ENCODE peak calls at places on chromosomes 4 and X, in five cellular contexts. A is cardiac muscle cell, E is breast epithelium, Y is IMR-90, Z is thyroid gland. K is an unnamed sample. For H3K9me3, the result is how much of the 10 kb centered on the place peaks cover.

GRCh38 chr4:112199041-112199440 is 32.5 kb upstream of the AP1AR start:
- DNase-seq in A (no peak), E (no peak), Y (no peak), Z (no peak), K (no peak)

GRCh38 chrX:101430457-101431078 is 22.5 kb downstream of the HNRNPH2 start:
- DNase-seq in A (no peak), E (no peak), Y (peak), Z (no peak), K (no peak)

GRCh38 chr4:117466388-117466787 is 381.0 kb upstream of the TRAM1L1 start:
- DNase-seq in A (no peak), E (no peak), Y (no peak), Z (no peak), K (no peak)

GRCh38 chr4:77001907-77002306 is 52.4 kb downstream of the SEPTIN11 start:
- DNase-seq in A (peak), E (no peak), Y (peak), Z (peak), K (no peak)

GRCh38 chrX:135988245-135988644 is 3.0 kb downstream of the SLC9A6 start:
- DNase-seq in A (no peak), E (no peak), Y (no peak), Z (no peak), K (no peak)

GRCh38 chrX:51461053-51462050 is 35.0 kb downstream of the NUDT11 start:
- DNase-seq in A (peak), E (no peak), Y (peak), Z (no peak), K (no peak)

GRCh38 chrX:18173494-18174180 is 47.0 kb downstream of the BEND2 start:
- DNase-seq in A (no peak), E (no peak), Y (no peak), Z (peak), K (no peak)

GRCh38 chr4:124030038-124030638 is 633.5 kb downstream of the SPRY1 start:
- DNase-seq in A (peak), E (no peak), Y (no peak), Z (no peak), K (no peak)

GRCh38 chrX:3520458-3520857 is 174.0 kb upstream of the MXRA5 start:
- DNase-seq in A (no peak), E (no peak), Y (no peak), Z (no peak), K (no peak)

GRCh38 chrX:49106930-49107329 is 16.6 kb downstream of the GPKOW start:
- DNase-seq in A (peak), E (no peak), Y (peak), Z (peak), K (no peak)

GRCh38 chr4:151013491-151013890 is 1.6 kb downstream of the LRBA start:
- DNase-seq in A (no peak), E (no peak), Y (no peak), Z (no peak), K (no peak)

GRCh38 chr4:84582988-84583870 is at the start of gene CDS1:
- DNase-seq in A (peak), E (peak), Y (no peak), Z (peak), K (peak)

GRCh38 chr4:38145033-38145673 is 185.0 kb downstream of the PTTG2 start:
- DNase-seq in A (no peak), E (no peak), Y (no peak), Z (no peak), K (no peak)

GRCh38 chrX:101164766-101165590 is 54.6 kb upstream of the DRP2 start:
- DNase-seq in A (no peak), E (no peak), Y (peak), Z (no peak), K (no peak)

GRCh38 chr4:140078366-140078765 is 75.6 kb downstream of the MAML3 start:
- DNase-seq in A (peak), E (no peak), Y (peak), Z (no peak), K (no peak)

GRCh38 chrX:155768036-155768769 is 112.9 kb upstream of the VAMP7 start:
- DNase-seq in A (no peak), E (no peak), Y (peak), Z (no peak), K (no peak)

GRCh38 chr4:23237771-23238170 is 545.0 kb downstream of the GBA3 start:
- DNase-seq in A (no peak), E (no peak), Y (no peak), Z (peak), K (peak)

GRCh38 chrX:15292861-15293260 is 22.6 kb downstream of the ASB11 start:
- DNase-seq in A (no peak), E (no peak), Y (no peak), Z (no peak), K (no peak)

GRCh38 chr4:108493596-108493931 is 126.8 kb upstream of the RPL34 start:
- DNase-seq in A (no peak), E (no peak), Y (no peak), Z (no peak), K (no peak)

GRCh38 chr4:149785686-149786431 is 29.8 kb downstream of the IQCM start:
- DNase-seq in A (no peak), E (no peak), Y (peak), Z (peak), K (no peak)

GRCh38 chr4:2402453-2402852 is 16.0 kb downstream of the ZFYVE28 start:
- DNase-seq in A (no peak), E (no peak), Y (no peak), Z (no peak), K (no peak)

GRCh38 chr4:61520688-61521160 is 320.6 kb downstream of the ADGRL3 start:
- DNase-seq in A (peak), E (no peak), Y (peak), Z (no peak), K (no peak)

GRCh38 chr4:10164877-10165283 is 48.3 kb upstream of the WDR1 start:
- DNase-seq in A (peak), E (no peak), Y (peak), Z (peak), K (no peak)

GRCh38 chr4:108155373-108155772 is 13.4 kb downstream of the LEF1 start:
- DNase-seq in A (peak), E (no peak), Y (peak), Z (no peak), K (no peak)

GRCh38 chrX:150227873-150228272 is 135.2 kb upstream of the MAMLD1 start:
- DNase-seq in A (no peak), E (no peak), Y (no peak), Z (no peak), K (no peak)

GRCh38 chr4:45442466-45442865 is 681.4 kb downstream of the GABRG1 start:
- DNase-seq in A (peak), E (no peak), Y (no peak), Z (no peak), K (no peak)

GRCh38 chrX:38282044-38282443 is 45.3 kb downstream of the RPGR start:
- DNase-seq in A (peak), E (no peak), Y (no peak), Z (no peak), K (no peak)

GRCh38 chrX:28966335-28966734 is 379.1 kb downstream of the IL1RAPL1 start:
- DNase-seq in A (no peak), E (no peak), Y (peak), Z (no peak), K (no peak)

GRCh38 chrX:53284684-53285447 is 3.5 kb upstream of the IQSEC2 start:
- DNase-seq in A (peak), E (no peak), Y (peak), Z (peak), K (peak)

GRCh38 chrX:113124693-113125092 is 284.1 kb upstream of the AMOT start:
- DNase-seq in A (no peak), E (no peak), Y (no peak), Z (no peak), K (no peak)
- H3K9me3 ChIP-seq in A (under half), E (under half), Y (under half), Z (under half), K (under half)

DNA sequence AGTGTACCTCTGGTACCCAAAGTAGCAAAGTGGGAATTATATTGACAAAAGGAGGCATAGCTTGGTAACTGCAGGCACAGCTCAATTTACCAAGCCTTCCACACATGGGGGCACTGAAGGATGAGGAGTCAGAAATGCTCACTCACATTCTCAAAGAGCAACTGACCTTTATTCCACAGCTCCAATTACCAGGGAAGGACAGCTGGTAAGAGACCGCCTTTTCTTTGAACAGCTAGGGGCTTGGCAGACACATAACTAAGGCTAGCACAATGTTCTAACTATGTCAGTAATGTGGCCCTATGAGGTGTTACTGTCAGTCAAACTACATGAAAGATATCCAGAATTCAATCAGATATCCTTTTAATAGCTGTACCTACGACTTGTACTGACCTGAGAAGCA is 20.5 kb upstream of the STS start:
- DNase-seq in A (peak), E (no peak), Y (no peak), Z (no peak), K (no peak)
- H3K4me3 ChIP-seq in A (no peak), E (no peak), Y (no peak), Z (no peak), K (no peak)

GRCh38 chr4:30181512-30181911 is 538.7 kb upstream of the PCDH7 start:
- DNase-seq in A (no peak), E (no peak), Y (no peak), Z (no peak), K (no peak)
- H3K9me3 ChIP-seq in A (under half), E (under half), Y (under half), Z (under half), K (under half)

DNA sequence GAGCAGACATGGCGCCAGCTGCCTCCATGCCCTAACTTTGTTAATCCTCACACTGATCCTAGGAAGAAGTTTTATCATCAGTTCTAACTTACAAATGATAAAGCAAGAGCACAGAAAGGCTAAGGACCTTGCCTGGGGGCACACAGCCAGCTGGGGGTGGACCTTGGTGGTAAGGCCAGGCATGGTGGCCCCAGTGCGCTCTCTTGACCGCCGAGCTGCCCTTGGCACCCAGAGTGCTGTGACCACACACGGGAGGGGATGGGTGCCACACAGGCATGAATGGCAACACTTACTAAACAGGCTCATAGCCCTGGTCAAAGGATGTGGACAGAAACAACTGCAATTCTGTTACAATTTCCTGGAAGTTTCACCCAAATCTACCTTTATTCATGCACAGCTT is 45.0 kb downstream of the ACOX3 start:
- DNase-seq in A (no peak), E (no peak), Y (no peak), Z (no peak), K (no peak)
- H3K4me3 ChIP-seq in A (no peak), E (no peak), Y (no peak), Z (no peak), K (no peak)

GRCh38 chr4:182560358-182560757 is 317.2 kb downstream of the TENM3 start:
- DNase-seq in A (no peak), E (no peak), Y (peak), Z (no peak), K (no peak)
- H3K9me3 ChIP-seq in A (under half), E (under half), Y (under half), Z (under half), K (under half)

DNA sequence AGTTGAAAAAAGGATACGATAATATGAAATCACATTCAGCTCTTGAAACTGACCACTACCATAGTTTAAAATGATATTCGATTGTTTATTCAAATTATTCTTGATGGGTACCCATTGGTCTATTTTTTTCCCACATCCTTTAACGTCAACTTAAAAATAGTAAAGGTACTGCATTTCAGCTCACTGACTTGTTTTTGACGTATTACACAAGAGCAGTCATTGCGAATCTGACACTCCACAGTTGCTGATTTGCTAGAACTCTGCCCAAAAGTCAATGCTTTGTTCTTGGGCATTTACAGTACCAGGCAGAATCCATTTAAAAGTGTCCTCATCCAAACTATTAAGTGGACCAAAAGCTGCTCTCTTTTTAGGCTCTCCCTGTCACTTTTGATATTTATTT is 1.2 kb upstream of the PDS5A start:
- DNase-seq in A (no peak), E (no peak), Y (no peak), Z (no peak), K (no peak)
- H3K4me3 ChIP-seq in A (no peak), E (no peak), Y (no peak), Z (no peak), K (no peak)

DNA sequence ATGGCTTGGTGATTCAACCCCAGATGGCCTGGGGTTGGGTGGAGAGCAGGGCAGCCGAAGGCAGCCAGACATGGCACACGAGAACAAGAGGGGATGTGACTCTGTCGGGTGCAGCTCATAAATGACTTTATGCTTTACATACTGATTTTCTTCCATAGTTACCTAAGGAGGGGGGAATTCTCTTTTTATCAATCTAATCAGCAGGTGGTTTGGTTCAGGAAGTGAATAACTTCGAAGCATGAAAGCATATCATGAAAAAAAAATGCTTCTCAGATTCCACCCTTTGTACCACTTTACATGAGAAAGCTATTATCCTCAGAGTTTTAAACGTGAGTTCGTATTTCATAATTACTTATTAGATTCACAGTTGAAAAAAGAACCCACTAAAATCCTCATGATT is 908.9 kb upstream of the LCORL start:
- DNase-seq in A (no peak), E (no peak), Y (no peak), Z (no peak), K (no peak)
- H3K9me3 ChIP-seq in A (under half), E (under half), Y (under half), Z (under half), K (under half)

K was measured in pancreas.